ENCODE peak calls at places on chromosomes 12 and 14, in eight cellular contexts. R is IMR-90, N is MM.1S, S is left lung, A is HL-60, K is colonic mucosa, Z is pancreas, J is right atrium auricular region. V is an unnamed sample.

GRCh38 chr12:119660074-119660473 is 7.9 kb upstream of the PRKAB1 start:
- DNase-seq in J (no peak), S (no peak), R (no peak), Z (no peak), N (no peak), A (no peak), K (no peak), V (no peak)

GRCh38 chr14:69715725-69716482 is 51.0 kb upstream of the SRSF5 start:
- DNase-seq in J (peak; percentile 81), Z (no peak), S (no peak), K (peak; percentile 65), A (peak; percentile 57), N (no peak), R (peak; percentile 70), V (peak; percentile 97)

GRCh38 chr14:33765251-33765650 is 185.6 kb downstream of the EGLN3 start:
- DNase-seq in Z (no peak), R (no peak), N (no peak), A (no peak), K (no peak), J (no peak), S (no peak), V (peak; percentile 84)

GRCh38 chr12:121961195-121961879 is 42.9 kb downstream of the CFAP251 start:
- DNase-seq in R (no peak), K (no peak), Z (no peak), S (no peak), A (no peak), J (no peak), N (no peak), V (no peak)

GRCh38 chr12:49279706-49280159 is 14.9 kb downstream of the TUBA1C start:
- DNase-seq in A (no peak), S (no peak), Z (no peak), J (no peak), N (no peak), K (no peak), R (no peak), V (no peak)

GRCh38 chr14:93263416-93263815 is 56.4 kb downstream of the UBR7 start:
- DNase-seq in N (no peak), R (peak; percentile 47), Z (no peak), K (no peak), A (no peak), J (no peak), S (no peak), V (no peak)

GRCh38 chr14:21220874-21221477 is 48.3 kb downstream of the HNRNPC start:
- DNase-seq in S (no peak), A (no peak), J (no peak), Z (no peak), K (no peak), R (peak; percentile 16), N (no peak), V (no peak)

GRCh38 chr12:69330475-69331473 is 17.4 kb upstream of the LYZ start:
- DNase-seq in S (peak; percentile 81), K (peak; percentile 81), N (peak; percentile 54), A (no peak), Z (peak; percentile 62), R (peak; percentile 1), J (no peak), V (no peak)

GRCh38 chr14:22190411-22191191 is 398.4 kb downstream of the DAD1 start:
- DNase-seq in K (no peak), S (no peak), N (no peak), J (no peak), A (no peak), R (peak; percentile 100), Z (no peak), V (no peak)

GRCh38 chr12:6863033-6863432 is 4.3 kb upstream of the TPI1 start:
- DNase-seq in N (no peak), Z (no peak), A (no peak), S (no peak), R (no peak), K (no peak), J (no peak), V (no peak)

GRCh38 chr12:48080821-48081220 is 25.1 kb downstream of the SENP1 start:
- DNase-seq in K (no peak), J (no peak), S (no peak), R (no peak), A (no peak), Z (no peak), N (no peak), V (no peak)

GRCh38 chr12:15842106-15842505 is 40.1 kb upstream of the STRAP start:
- DNase-seq in N (no peak), Z (no peak), K (no peak), S (no peak), J (no peak), R (peak; percentile 98), A (no peak), V (peak; percentile 64)

GRCh38 chr12:49615725-49616124 is 7.6 kb upstream of the PRPF40B start:
- DNase-seq in J (no peak), K (no peak), R (peak; percentile 45), A (no peak), N (no peak), S (no peak), Z (no peak), V (no peak)

GRCh38 chr12:116277393-116278258 is at the start of gene MED13L:
- DNase-seq in R (peak; percentile 78), A (peak; percentile 76), S (peak; percentile 97), J (peak; percentile 88), N (peak; percentile 72), K (peak; percentile 84), Z (peak; percentile 94), V (peak; percentile 95)
- TF ChIP-seq CTCF in R (peak; percentile 49), A (no peak), S (peak; percentile 32), J (peak; percentile 55), N (no peak), K (no peak), Z (no peak), V (no peak)

DNA sequence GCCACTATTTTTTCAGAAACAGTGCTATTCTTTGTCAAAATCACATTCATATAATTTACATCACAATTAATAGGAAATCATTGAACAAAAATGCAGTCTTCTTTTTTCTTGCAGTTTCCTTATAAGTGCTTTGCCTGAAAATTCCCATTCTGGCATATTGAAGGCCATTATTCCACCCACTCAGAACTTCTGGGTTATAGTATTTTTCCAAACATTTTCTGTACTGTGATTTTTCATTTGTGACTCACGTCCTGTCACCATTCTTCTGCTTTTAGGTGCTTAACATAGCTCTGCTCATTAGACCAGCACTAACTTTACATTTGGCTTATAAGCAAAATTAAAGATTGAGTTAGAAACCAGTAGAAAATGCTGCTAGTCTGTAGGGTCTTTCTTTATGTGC is 241.0 kb upstream of the NPAS3 start:
- DNase-seq in S (no peak), A (no peak), Z (no peak), R (peak; percentile 54), J (no peak), K (no peak), N (no peak), V (peak; percentile 26)
- H3K27ac ChIP-seq in S (no peak overlapping the region), A (no peak overlapping the region), Z (no peak overlapping the region), R (no peak overlapping the region), J (no peak overlapping the region), K (no peak overlapping the region), N (no peak overlapping the region), V (no peak overlapping the region)

DNA sequence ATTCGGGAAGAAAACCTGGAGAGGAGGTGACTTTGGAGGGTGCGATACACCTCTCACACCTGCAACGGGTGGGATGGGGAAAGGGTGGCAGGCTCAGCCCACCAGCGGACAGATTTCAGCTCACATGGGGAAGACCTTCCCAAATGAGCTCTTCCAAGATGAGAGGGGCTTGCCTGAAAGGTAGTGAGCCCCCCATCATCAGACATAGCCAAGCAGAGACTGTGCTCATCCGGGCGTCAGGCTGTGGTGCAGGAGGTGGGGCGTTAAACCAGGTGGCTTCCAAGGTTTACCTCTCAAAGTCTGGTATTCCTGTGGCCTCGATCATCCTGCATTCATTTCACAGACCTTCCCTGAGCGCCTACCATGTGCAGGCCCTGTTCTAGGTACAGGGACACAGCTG is 105.4 kb upstream of the FKBP4 start:
- DNase-seq in N (no peak), S (no peak), A (no peak), Z (no peak), J (no peak), K (no peak), R (no peak), V (no peak)
- TF ChIP-seq CTCF in N (no peak), S (no peak), A (no peak), Z (no peak), J (no peak), K (no peak), R (no peak), V (no peak)

GRCh38 chr12:664075-664778 is 982 bp upstream of the NINJ2 start:
- DNase-seq in N (no peak), A (no peak), K (no peak), Z (no peak), R (no peak), J (no peak), S (no peak), V (no peak)
- H3K27ac ChIP-seq in N (no peak overlapping the region), A (no peak overlapping the region), K (no peak overlapping the region), Z (no peak overlapping the region), R (no peak overlapping the region), J (peak overlapping the region; percentile 64), S (no peak overlapping the region), V (no peak overlapping the region)

GRCh38 chr12:79844693-79845092 is 90.2 kb downstream of the PPP1R12A start:
- DNase-seq in S (no peak), K (no peak), R (peak; percentile 91), A (no peak), Z (no peak), J (no peak), N (no peak), V (no peak)

GRCh38 chr12:79847417-79847816 is 87.5 kb downstream of the PPP1R12A start:
- DNase-seq in A (no peak), Z (no peak), K (no peak), N (no peak), R (no peak), S (no peak), J (no peak), V (no peak)

GRCh38 chr12:79842630-79843029 is 92.3 kb downstream of the PPP1R12A start:
- DNase-seq in S (no peak), R (no peak), N (no peak), A (no peak), J (no peak), Z (no peak), K (no peak), V (no peak)

GRCh38 chr12:79850610-79851299 is 84.1 kb downstream of the PPP1R12A start:
- DNase-seq in R (no peak), K (no peak), J (no peak), Z (no peak), S (no peak), A (peak; percentile 25), N (peak; percentile 24), V (no peak)

DNA sequence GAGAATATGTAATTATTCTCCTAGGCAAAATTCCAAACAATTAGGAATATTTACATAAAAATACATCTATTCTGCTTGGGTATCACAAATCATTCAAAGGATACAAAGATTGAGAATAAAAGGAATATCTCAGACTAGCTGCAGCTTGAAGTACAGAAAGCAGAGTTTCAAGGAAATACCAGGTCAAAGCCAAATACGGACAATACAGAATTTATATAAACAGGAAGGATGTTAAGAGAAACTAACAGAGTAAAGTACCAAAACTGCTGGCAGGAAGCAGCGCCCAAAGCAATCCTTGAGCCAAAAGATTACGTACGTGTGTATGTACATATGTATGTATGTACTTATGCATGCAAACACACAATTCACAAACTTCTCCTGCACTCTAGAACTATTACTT is 86.6 kb downstream of the PPP1R12A start:
- DNase-seq in Z (no peak), J (no peak), A (no peak), K (no peak), N (no peak), S (no peak), R (peak; percentile 65), V (peak; percentile 50)
- TF ChIP-seq CTCF in Z (no peak), J (no peak), A (no peak), K (no peak), N (no peak), S (no peak), R (no peak), V (no peak)

V was measured in cardiac muscle cell.